ENCODE peak calls at places on chromosome 21, in four cellular contexts. One of them, this sample, is unnamed.

GRCh38 chr21:33403786-33404571 is 766 bp downstream of the IFNGR2 start:
- DNase-seq in EL: peak; percentile 50
- DNase-seq in AG09309: no peak
- DNase-seq in HS-5: no peak
- DNase-seq in this sample: no peak

GRCh38 chr21:29789393-29789792 is 150.4 kb downstream of the GRIK1 start:
- DNase-seq in EL: no peak
- DNase-seq in AG09309: no peak
- DNase-seq in HS-5: no peak
- DNase-seq in this sample: no peak

GRCh38 chr21:41112740-41113692 is 54.9 kb upstream of the BACE2 start:
- DNase-seq in EL: peak; percentile 97
- DNase-seq in AG09309: peak; percentile 85
- DNase-seq in HS-5: no peak
- DNase-seq in this sample: peak; percentile 63

GRCh38 chr21:25506887-25507286 is 100.4 kb downstream of the MRPL39 start:
- DNase-seq in EL: peak; percentile 71
- DNase-seq in AG09309: no peak
- DNase-seq in HS-5: peak; percentile 76
- DNase-seq in this sample: no peak

GRCh38 chr21:43193651-43194302 is 25.0 kb downstream of the CRYAA start:
- DNase-seq in EL: peak; percentile 89
- DNase-seq in AG09309: peak; percentile 32
- DNase-seq in HS-5: peak; percentile 73
- DNase-seq in this sample: peak; percentile 63

GRCh38 chr21:25535811-25536210 is 71.5 kb downstream of the MRPL39 start:
- DNase-seq in EL: no peak
- DNase-seq in AG09309: no peak
- DNase-seq in HS-5: no peak
- DNase-seq in this sample: no peak

GRCh38 chr21:26925122-26925521 is 41.8 kb downstream of the ADAMTS5 start:
- DNase-seq in EL: no peak
- DNase-seq in AG09309: no peak
- DNase-seq in HS-5: no peak
- DNase-seq in this sample: no peak

GRCh38 chr21:40929833-40930232 is 82.9 kb upstream of the DSCAM start:
- DNase-seq in EL: no peak
- DNase-seq in AG09309: no peak
- DNase-seq in HS-5: no peak
- DNase-seq in this sample: no peak

GRCh38 chr21:17492415-17493168 is 20.3 kb upstream of the CXADR start:
- DNase-seq in EL: no peak
- DNase-seq in AG09309: no peak
- DNase-seq in HS-5: no peak
- DNase-seq in this sample: peak; percentile 74

GRCh38 chr21:34336245-34336644 is 27.6 kb upstream of the KCNE2 start:
- DNase-seq in EL: peak; percentile 7
- DNase-seq in AG09309: no peak
- DNase-seq in HS-5: no peak
- DNase-seq in this sample: no peak

GRCh38 chr21:45525153-45525909 is 16.9 kb downstream of the SLC19A1 start:
- DNase-seq in EL: no peak
- DNase-seq in AG09309: no peak
- DNase-seq in HS-5: no peak
- DNase-seq in this sample: no peak

GRCh38 chr21:36030581-36031189 is 29.6 kb downstream of the SETD4 start:
- DNase-seq in EL: peak; percentile 25
- DNase-seq in AG09309: no peak
- DNase-seq in HS-5: no peak
- DNase-seq in this sample: no peak

GRCh38 chr21:43701936-43702784 is 16.8 kb upstream of the PDXK start:
- DNase-seq in EL: no peak
- DNase-seq in AG09309: no peak
- DNase-seq in HS-5: no peak
- DNase-seq in this sample: no peak

GRCh38 chr21:34700605-34701004 is 31.8 kb downstream of the CLIC6 start:
- DNase-seq in EL: no peak
- DNase-seq in AG09309: no peak
- DNase-seq in HS-5: no peak
- DNase-seq in this sample: no peak

GRCh38 chr21:33562389-33562788 is 19.6 kb downstream of the SON start:
- DNase-seq in EL: no peak
- DNase-seq in AG09309: no peak
- DNase-seq in HS-5: no peak
- DNase-seq in this sample: no peak